ENCODE peak calls at places on chromosomes 5 and 9, in five cellular contexts. Q, S, N, E and A are unnamed samples.

GRCh38 chr5:74394924-74395880 is 245.3 kb downstream of the ENC1 start:
- DNase-seq in Q (no peak), S (peak; percentile 71), N (no peak), E (no peak), A (no peak)

GRCh38 chr5:61044545-61044944 is 99.5 kb downstream of the NDUFAF2 start:
- DNase-seq in Q (no peak), S (no peak), N (no peak), E (no peak), A (no peak)

GRCh38 chr9:112777914-112778313 is 27.4 kb downstream of the SNX30 start:
- DNase-seq in Q (no peak), S (no peak), N (peak; percentile 33), E (no peak), A (no peak)

GRCh38 chr9:90099262-90099982 is 494.6 kb downstream of the GADD45G start:
- DNase-seq in Q (no peak), S (peak; percentile 51), N (peak; percentile 17), E (no peak), A (peak; percentile 17)

GRCh38 chr5:102196481-102196880 is 99.6 kb downstream of the SLCO4C1 start:
- DNase-seq in Q (no peak), S (no peak), N (no peak), E (no peak), A (no peak)

GRCh38 chr5:116576043-116576713 is 1.6 kb upstream of the SEMA6A start:
- DNase-seq in Q (peak; percentile 81), S (peak; percentile 93), N (peak; percentile 17), E (peak; percentile 16), A (peak; percentile 84)

GRCh38 chr5:83509535-83509934 is 38.0 kb downstream of the VCAN start:
- DNase-seq in Q (no peak), S (peak; percentile 50), N (peak; percentile 35), E (no peak), A (no peak)

GRCh38 chr9:1231998-1232919 is 182.1 kb downstream of the DMRT2 start:
- DNase-seq in Q (peak; percentile 79), S (no peak), N (peak; percentile 89), E (peak; percentile 83), A (no peak)

GRCh38 chr5:157543825-157544622 is 31.6 kb downstream of the ADAM19 start:
- DNase-seq in Q (no peak), S (no peak), N (peak; percentile 49), E (no peak), A (no peak)

GRCh38 chr5:167415779-167416761 is 875.4 kb upstream of the WWC1 start:
- DNase-seq in Q (no peak), S (no peak), N (no peak), E (no peak), A (no peak)

GRCh38 chr5:16446993-16447392 is 18.6 kb downstream of the ZNF622 start:
- DNase-seq in Q (no peak), S (no peak), N (no peak), E (no peak), A (no peak)

GRCh38 chr9:113589890-113590289 is 126.4 kb downstream of the RGS3 start:
- DNase-seq in Q (no peak), S (peak; percentile 45), N (peak; percentile 69), E (no peak), A (peak; percentile 61)

GRCh38 chr5:53425598-53426516 is 54.6 kb upstream of the FST start:
- DNase-seq in Q (no peak), S (peak; percentile 49), N (peak; percentile 43), E (no peak), A (peak; percentile 74)

GRCh38 chr5:119681734-119682133 is 52.4 kb downstream of the FAM170A start:
- DNase-seq in Q (no peak), S (no peak), N (no peak), E (no peak), A (no peak)

GRCh38 chr5:153629027-153629426 is 138.6 kb downstream of the GRIA1 start:
- DNase-seq in Q (no peak), S (peak; percentile 53), N (peak; percentile 98), E (no peak), A (peak; percentile 50)

GRCh38 chr5:77751328-77752023 is 24.7 kb downstream of the TBCA start:
- DNase-seq in Q (no peak), S (no peak), N (no peak), E (no peak), A (peak; percentile 22)

GRCh38 chr5:111775224-111775623 is 18.2 kb upstream of the NREP start:
- DNase-seq in Q (no peak), S (no peak), N (peak; percentile 74), E (no peak), A (no peak)

GRCh38 chr5:102554728-102555127 is 55.9 kb upstream of the SLCO6A1 start:
- DNase-seq in Q (no peak), S (no peak), N (no peak), E (no peak), A (peak; percentile 7)

GRCh38 chr5:112960861-112961504 is 15.6 kb upstream of the DCP2 start:
- DNase-seq in Q (no peak), S (no peak), N (no peak), E (no peak), A (no peak)

GRCh38 chr9:132923346-132923902 is 21.0 kb downstream of the TSC1 start:
- DNase-seq in Q (no peak), S (no peak), N (no peak), E (no peak), A (no peak)

GRCh38 chr9:132931178-132931735 is 13.2 kb downstream of the TSC1 start:
- DNase-seq in Q (no peak), S (no peak), N (no peak), E (no peak), A (no peak)

GRCh38 chr9:132927704-132928103 is 16.7 kb downstream of the TSC1 start:
- DNase-seq in Q (no peak), S (no peak), N (no peak), E (no peak), A (no peak)
- H3K4me3 ChIP-seq in Q (no peak overlapping the region), S (no peak overlapping the region), N (no peak overlapping the region), E (no peak overlapping the region), A (no peak overlapping the region)

DNA sequence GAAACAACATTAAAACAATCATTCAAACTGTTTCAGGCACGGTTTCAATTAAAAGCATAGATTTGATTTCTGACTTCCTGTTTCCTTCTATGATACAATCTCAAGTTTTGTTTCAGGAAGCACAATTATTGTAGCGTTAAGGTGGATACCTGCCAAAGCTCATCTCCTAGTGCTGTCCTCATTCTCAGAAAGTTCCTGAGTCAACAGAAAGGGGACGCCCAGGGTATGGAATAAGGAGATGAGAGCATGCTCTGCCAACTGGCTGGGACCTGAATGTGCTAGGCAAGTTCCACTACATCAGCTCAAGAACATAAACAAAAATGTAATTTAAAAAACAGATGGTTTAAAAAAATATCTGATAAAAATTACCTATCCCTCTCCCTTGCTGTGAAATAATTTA is 2.1 kb upstream of the TRIM14 start:
- DNase-seq in Q (no peak), S (no peak), N (peak; percentile 8), E (peak; percentile 90), A (peak; percentile 44)
- TF ChIP-seq CTCF in Q (peak; percentile 9), S (no peak), N (no peak), E (peak; percentile 62), A (peak; percentile 22)

DNA sequence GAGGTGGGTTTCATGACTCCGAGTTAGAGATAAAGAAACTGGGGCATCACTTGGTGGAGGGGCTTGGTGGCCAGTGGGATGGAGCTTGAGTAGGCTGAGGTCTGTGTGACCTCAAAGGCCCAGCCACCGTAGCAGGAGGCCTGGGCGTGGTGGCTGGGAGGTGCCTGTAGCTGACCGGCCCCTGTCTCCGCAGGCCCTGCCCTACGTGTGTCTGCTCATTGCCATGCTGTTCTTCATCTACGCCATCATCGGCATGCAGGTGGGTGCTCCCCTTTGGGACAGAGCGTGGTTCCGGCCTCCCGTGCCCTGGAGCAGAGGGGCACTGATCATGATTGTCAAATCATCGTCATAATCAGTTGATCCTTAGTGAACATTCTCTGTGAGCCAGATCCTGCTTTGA is 196.2 kb downstream of the CACNA1B start:
- DNase-seq in Q (peak; percentile 20), S (no peak), N (no peak), E (no peak), A (no peak)
- H3K4me3 ChIP-seq in Q (no peak overlapping the region), S (no peak overlapping the region), N (no peak overlapping the region), E (no peak overlapping the region), A (no peak overlapping the region)

GRCh38 chr5:177995691-177996595 is at the start of gene PROP1:
- DNase-seq in Q (no peak), S (no peak), N (no peak), E (no peak), A (no peak)

GRCh38 chr5:177994063-177994462 is 2.0 kb downstream of the PROP1 start:
- DNase-seq in Q (no peak), S (no peak), N (no peak), E (no peak), A (no peak)

GRCh38 chr5:177988989-177989625 is 6.9 kb downstream of the PROP1 start:
- DNase-seq in Q (no peak), S (no peak), N (no peak), E (no peak), A (no peak)

GRCh38 chr5:177994561-177995190 is 1.4 kb downstream of the PROP1 start:
- DNase-seq in Q (no peak), S (no peak), N (no peak), E (no peak), A (no peak)

GRCh38 chr5:177992466-177992865 is 3.6 kb downstream of the PROP1 start:
- DNase-seq in Q (no peak), S (no peak), N (no peak), E (no peak), A (no peak)
- TF ChIP-seq CTCF in Q (no peak), S (no peak), N (no peak), E (no peak), A (no peak)

GRCh38 chr5:172348084-172348483 is 64.5 kb upstream of the UBTD2 start:
- DNase-seq in Q (no peak), S (no peak), N (no peak), E (no peak), A (no peak)

GRCh38 chr5:172345886-172346285 is 62.3 kb upstream of the UBTD2 start:
- DNase-seq in Q (no peak), S (no peak), N (no peak), E (no peak), A (no peak)

GRCh38 chr5:172344855-172345254 is 61.3 kb upstream of the UBTD2 start:
- DNase-seq in Q (no peak), S (no peak), N (no peak), E (no peak), A (no peak)

GRCh38 chr5:172350212-172351181 is 66.9 kb upstream of the UBTD2 start:
- DNase-seq in Q (no peak), S (no peak), N (no peak), E (no peak), A (no peak)

DNA sequence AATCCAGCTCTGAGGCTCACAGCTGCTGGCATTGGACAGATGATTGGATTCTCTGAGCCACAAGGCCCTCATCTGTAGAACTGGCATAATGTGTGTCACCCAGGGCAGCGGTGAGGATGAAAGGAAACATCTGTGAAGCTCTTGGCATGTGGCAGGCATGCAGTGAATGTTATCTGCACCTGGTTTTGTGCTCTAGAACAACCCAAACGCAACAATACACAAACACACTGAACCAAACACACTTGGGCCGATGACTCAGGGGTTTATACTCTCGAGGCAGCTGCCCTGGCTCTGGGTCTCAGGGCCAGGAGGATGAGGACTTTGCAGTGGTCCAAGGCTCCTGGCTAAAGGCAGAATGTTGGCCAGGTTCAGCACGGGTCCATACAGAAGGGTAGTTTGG is 64.1 kb upstream of the UBTD2 start:
- DNase-seq in Q (no peak), S (no peak), N (peak; percentile 11), E (no peak), A (no peak)
- H3K4me3 ChIP-seq in Q (no peak overlapping the region), S (no peak overlapping the region), N (no peak overlapping the region), E (no peak overlapping the region), A (no peak overlapping the region)

GRCh38 chr9:116434314-116434713 is 252.8 kb upstream of the TRIM32 start:
- DNase-seq in Q (no peak), S (no peak), N (no peak), E (no peak), A (no peak)
- TF ChIP-seq CTCF in Q (no peak), S (no peak), N (no peak), E (no peak), A (no peak)